ENCODE peak calls at places on chromosomes 1 and 21, in four cellular contexts. One of them, this sample, is unnamed.

GRCh38 chr1:89087241-89087640 is 22.2 kb upstream of the GBP1 start:
- DNase-seq in coronary artery: no peak
- DNase-seq in T-helper 2 cell: no peak
- DNase-seq in stimulated activated CD8-positive, alpha-beta memory T cell treated with anti-CD3 and anti-CD28 coated beads, Interleukin-2, amount 100 ng/mL, for 48 hours: no peak
- DNase-seq in this sample: no peak

GRCh38 chr1:172778461-172779455 is 119.9 kb downstream of the FASLG start:
- DNase-seq in coronary artery: no peak
- DNase-seq in T-helper 2 cell: peak; percentile 65
- DNase-seq in stimulated activated CD8-positive, alpha-beta memory T cell treated with anti-CD3 and anti-CD28 coated beads, Interleukin-2, amount 100 ng/mL, for 48 hours: no peak
- DNase-seq in this sample: no peak

GRCh38 chr21:17436626-17437111 is 76.2 kb upstream of the CXADR start:
- DNase-seq in coronary artery: no peak
- DNase-seq in T-helper 2 cell: no peak
- DNase-seq in stimulated activated CD8-positive, alpha-beta memory T cell treated with anti-CD3 and anti-CD28 coated beads, Interleukin-2, amount 100 ng/mL, for 48 hours: no peak
- DNase-seq in this sample: no peak

GRCh38 chr1:20729155-20729931 is 3.2 kb downstream of the SH2D5 start:
- DNase-seq in coronary artery: peak; percentile 70
- DNase-seq in T-helper 2 cell: no peak
- DNase-seq in stimulated activated CD8-positive, alpha-beta memory T cell treated with anti-CD3 and anti-CD28 coated beads, Interleukin-2, amount 100 ng/mL, for 48 hours: no peak
- DNase-seq in this sample: no peak

GRCh38 chr1:15426492-15427279 is 11.6 kb upstream of the CTRC start:
- DNase-seq in coronary artery: no peak
- DNase-seq in T-helper 2 cell: no peak
- DNase-seq in stimulated activated CD8-positive, alpha-beta memory T cell treated with anti-CD3 and anti-CD28 coated beads, Interleukin-2, amount 100 ng/mL, for 48 hours: no peak
- DNase-seq in this sample: no peak

GRCh38 chr1:174953657-174954435 is 45.9 kb upstream of the CACYBP start:
- DNase-seq in coronary artery: no peak
- DNase-seq in T-helper 2 cell: no peak
- DNase-seq in stimulated activated CD8-positive, alpha-beta memory T cell treated with anti-CD3 and anti-CD28 coated beads, Interleukin-2, amount 100 ng/mL, for 48 hours: no peak
- DNase-seq in this sample: no peak

GRCh38 chr1:32334864-32335618 is 992 bp downstream of the MARCKSL1 start:
- DNase-seq in coronary artery: no peak
- DNase-seq in T-helper 2 cell: peak; percentile 66
- DNase-seq in stimulated activated CD8-positive, alpha-beta memory T cell treated with anti-CD3 and anti-CD28 coated beads, Interleukin-2, amount 100 ng/mL, for 48 hours: no peak
- DNase-seq in this sample: no peak

GRCh38 chr21:14078746-14079375 is 131.9 kb downstream of the LIPI start:
- DNase-seq in coronary artery: no peak
- DNase-seq in T-helper 2 cell: no peak
- DNase-seq in stimulated activated CD8-positive, alpha-beta memory T cell treated with anti-CD3 and anti-CD28 coated beads, Interleukin-2, amount 100 ng/mL, for 48 hours: no peak
- DNase-seq in this sample: no peak

GRCh38 chr1:116020668-116021272 is 44.5 kb downstream of the SLC22A15 start:
- DNase-seq in coronary artery: no peak
- DNase-seq in T-helper 2 cell: peak; percentile 57
- DNase-seq in stimulated activated CD8-positive, alpha-beta memory T cell treated with anti-CD3 and anti-CD28 coated beads, Interleukin-2, amount 100 ng/mL, for 48 hours: peak; percentile 45
- DNase-seq in this sample: peak; percentile 9

GRCh38 chr1:22673486-22674409 is 20.7 kb downstream of the C1QB start:
- DNase-seq in coronary artery: no peak
- DNase-seq in T-helper 2 cell: peak; percentile 17
- DNase-seq in stimulated activated CD8-positive, alpha-beta memory T cell treated with anti-CD3 and anti-CD28 coated beads, Interleukin-2, amount 100 ng/mL, for 48 hours: peak; percentile 19
- DNase-seq in this sample: peak; percentile 1

GRCh38 chr1:3054474-3054873 is 14.5 kb upstream of the PRDM16 start:
- DNase-seq in coronary artery: peak; percentile 46
- DNase-seq in T-helper 2 cell: no peak
- DNase-seq in stimulated activated CD8-positive, alpha-beta memory T cell treated with anti-CD3 and anti-CD28 coated beads, Interleukin-2, amount 100 ng/mL, for 48 hours: no peak
- DNase-seq in this sample: no peak

GRCh38 chr21:42807938-42808613 is 71.3 kb downstream of the WDR4 start:
- DNase-seq in coronary artery: no peak
- DNase-seq in T-helper 2 cell: no peak
- DNase-seq in stimulated activated CD8-positive, alpha-beta memory T cell treated with anti-CD3 and anti-CD28 coated beads, Interleukin-2, amount 100 ng/mL, for 48 hours: no peak
- DNase-seq in this sample: no peak

GRCh38 chr1:211705439-211706205 is 30.2 kb upstream of the NEK2 start:
- DNase-seq in coronary artery: no peak
- DNase-seq in T-helper 2 cell: no peak
- DNase-seq in stimulated activated CD8-positive, alpha-beta memory T cell treated with anti-CD3 and anti-CD28 coated beads, Interleukin-2, amount 100 ng/mL, for 48 hours: no peak
- DNase-seq in this sample: no peak

GRCh38 chr1:40818264-40818961 is 34.8 kb downstream of the KCNQ4 start:
- DNase-seq in coronary artery: no peak
- DNase-seq in T-helper 2 cell: peak; percentile 89
- DNase-seq in stimulated activated CD8-positive, alpha-beta memory T cell treated with anti-CD3 and anti-CD28 coated beads, Interleukin-2, amount 100 ng/mL, for 48 hours: peak; percentile 74
- DNase-seq in this sample: no peak

GRCh38 chr1:172002725-172003345 is 161.5 kb downstream of the DNM3 start:
- DNase-seq in coronary artery: no peak
- DNase-seq in T-helper 2 cell: peak; percentile 69
- DNase-seq in stimulated activated CD8-positive, alpha-beta memory T cell treated with anti-CD3 and anti-CD28 coated beads, Interleukin-2, amount 100 ng/mL, for 48 hours: no peak
- DNase-seq in this sample: peak; percentile 13

GRCh38 chr1:6923955-6924890 is 139.0 kb downstream of the CAMTA1 start:
- DNase-seq in coronary artery: no peak
- DNase-seq in T-helper 2 cell: no peak
- DNase-seq in stimulated activated CD8-positive, alpha-beta memory T cell treated with anti-CD3 and anti-CD28 coated beads, Interleukin-2, amount 100 ng/mL, for 48 hours: no peak
- DNase-seq in this sample: no peak

GRCh38 chr1:185408675-185409270 is 91.7 kb upstream of the IVNS1ABP start:
- DNase-seq in coronary artery: no peak
- DNase-seq in T-helper 2 cell: no peak
- DNase-seq in stimulated activated CD8-positive, alpha-beta memory T cell treated with anti-CD3 and anti-CD28 coated beads, Interleukin-2, amount 100 ng/mL, for 48 hours: no peak
- DNase-seq in this sample: no peak

GRCh38 chr1:74407902-74408301 is 104.5 kb downstream of the LRRC53 start:
- DNase-seq in coronary artery: no peak
- DNase-seq in T-helper 2 cell: no peak
- DNase-seq in stimulated activated CD8-positive, alpha-beta memory T cell treated with anti-CD3 and anti-CD28 coated beads, Interleukin-2, amount 100 ng/mL, for 48 hours: no peak
- DNase-seq in this sample: no peak

GRCh38 chr21:44846485-44847260 is 26.8 kb downstream of the PTTG1IP start:
- DNase-seq in coronary artery: peak; percentile 82
- DNase-seq in T-helper 2 cell: peak; percentile 40
- DNase-seq in stimulated activated CD8-positive, alpha-beta memory T cell treated with anti-CD3 and anti-CD28 coated beads, Interleukin-2, amount 100 ng/mL, for 48 hours: no peak
- DNase-seq in this sample: peak; percentile 10

GRCh38 chr1:57040831-57041230 is 75.0 kb upstream of the C8B start:
- DNase-seq in coronary artery: no peak
- DNase-seq in T-helper 2 cell: no peak
- DNase-seq in stimulated activated CD8-positive, alpha-beta memory T cell treated with anti-CD3 and anti-CD28 coated beads, Interleukin-2, amount 100 ng/mL, for 48 hours: no peak
- DNase-seq in this sample: no peak

GRCh38 chr1:88104234-88104633 is 579.8 kb upstream of the PKN2 start:
- DNase-seq in coronary artery: no peak
- DNase-seq in T-helper 2 cell: no peak
- DNase-seq in stimulated activated CD8-positive, alpha-beta memory T cell treated with anti-CD3 and anti-CD28 coated beads, Interleukin-2, amount 100 ng/mL, for 48 hours: no peak
- DNase-seq in this sample: no peak

GRCh38 chr1:75521658-75522057 is 89.3 kb downstream of the SLC44A5 start:
- DNase-seq in coronary artery: no peak
- DNase-seq in T-helper 2 cell: no peak
- DNase-seq in stimulated activated CD8-positive, alpha-beta memory T cell treated with anti-CD3 and anti-CD28 coated beads, Interleukin-2, amount 100 ng/mL, for 48 hours: no peak
- DNase-seq in this sample: no peak

GRCh38 chr1:57832616-57833015 is 408.8 kb upstream of the DAB1 start:
- DNase-seq in coronary artery: no peak
- DNase-seq in T-helper 2 cell: no peak
- DNase-seq in stimulated activated CD8-positive, alpha-beta memory T cell treated with anti-CD3 and anti-CD28 coated beads, Interleukin-2, amount 100 ng/mL, for 48 hours: no peak
- DNase-seq in this sample: no peak

GRCh38 chr1:32151319-32151787 is 28.1 kb upstream of the TXLNA start:
- DNase-seq in coronary artery: no peak
- DNase-seq in T-helper 2 cell: no peak
- DNase-seq in stimulated activated CD8-positive, alpha-beta memory T cell treated with anti-CD3 and anti-CD28 coated beads, Interleukin-2, amount 100 ng/mL, for 48 hours: no peak
- DNase-seq in this sample: no peak

GRCh38 chr1:8787218-8787617 is 30.2 kb downstream of the RERE start:
- DNase-seq in coronary artery: no peak
- DNase-seq in T-helper 2 cell: no peak
- DNase-seq in stimulated activated CD8-positive, alpha-beta memory T cell treated with anti-CD3 and anti-CD28 coated beads, Interleukin-2, amount 100 ng/mL, for 48 hours: no peak
- DNase-seq in this sample: no peak

GRCh38 chr1:156276532-156276931 is 6.1 kb downstream of the SMG5 start:
- DNase-seq in coronary artery: no peak
- DNase-seq in T-helper 2 cell: no peak
- DNase-seq in stimulated activated CD8-positive, alpha-beta memory T cell treated with anti-CD3 and anti-CD28 coated beads, Interleukin-2, amount 100 ng/mL, for 48 hours: no peak
- DNase-seq in this sample: no peak

GRCh38 chr1:113684153-113684541 is 75.1 kb downstream of the PHTF1 start:
- DNase-seq in coronary artery: no peak
- DNase-seq in T-helper 2 cell: no peak
- DNase-seq in stimulated activated CD8-positive, alpha-beta memory T cell treated with anti-CD3 and anti-CD28 coated beads, Interleukin-2, amount 100 ng/mL, for 48 hours: no peak
- DNase-seq in this sample: no peak

GRCh38 chr1:185479781-185480180 is 162.7 kb upstream of the IVNS1ABP start:
- DNase-seq in coronary artery: no peak
- DNase-seq in T-helper 2 cell: no peak
- DNase-seq in stimulated activated CD8-positive, alpha-beta memory T cell treated with anti-CD3 and anti-CD28 coated beads, Interleukin-2, amount 100 ng/mL, for 48 hours: no peak
- DNase-seq in this sample: no peak

GRCh38 chr1:89692601-89693503 is 59.9 kb downstream of the LRRC8C start:
- DNase-seq in coronary artery: no peak
- DNase-seq in T-helper 2 cell: no peak
- DNase-seq in stimulated activated CD8-positive, alpha-beta memory T cell treated with anti-CD3 and anti-CD28 coated beads, Interleukin-2, amount 100 ng/mL, for 48 hours: no peak
- DNase-seq in this sample: no peak

GRCh38 chr1:205493241-205494085 is 11.0 kb upstream of the CDK18 start:
- DNase-seq in coronary artery: peak; percentile 84
- DNase-seq in T-helper 2 cell: no peak
- DNase-seq in stimulated activated CD8-positive, alpha-beta memory T cell treated with anti-CD3 and anti-CD28 coated beads, Interleukin-2, amount 100 ng/mL, for 48 hours: no peak
- DNase-seq in this sample: no peak

GRCh38 chr1:98133151-98133550 is 212.3 kb upstream of the DPYD start:
- DNase-seq in coronary artery: no peak
- DNase-seq in T-helper 2 cell: no peak
- DNase-seq in stimulated activated CD8-positive, alpha-beta memory T cell treated with anti-CD3 and anti-CD28 coated beads, Interleukin-2, amount 100 ng/mL, for 48 hours: no peak
- DNase-seq in this sample: no peak

GRCh38 chr1:155648207-155649147 is 38.5 kb downstream of the MSTO1 start:
- DNase-seq in coronary artery: no peak
- DNase-seq in T-helper 2 cell: no peak
- DNase-seq in stimulated activated CD8-positive, alpha-beta memory T cell treated with anti-CD3 and anti-CD28 coated beads, Interleukin-2, amount 100 ng/mL, for 48 hours: no peak
- DNase-seq in this sample: peak; percentile 80